ENCODE peak calls at places on chromosomes 11 and 22, in six cellular contexts. L is sigmoid colon; S is HCT116; O is CD4-positive, alpha-beta T cell; U is caudate nucleus; J is body of pancreas. G is an unnamed sample.

GRCh38 chr11:19614370-19614936 is 98.2 kb upstream of the NAV2 start:
- DNase-seq in L (no peak), S (no peak), U (no peak), O (no peak), J (no peak), G (no peak)

GRCh38 chr11:111422494-111423249 is 43.6 kb upstream of the POU2AF1 start:
- DNase-seq in J (peak), U (peak), O (peak), L (peak), S (peak), G (no peak)

GRCh38 chr11:36048496-36049247 is 104.8 kb downstream of the LDLRAD3 start:
- DNase-seq in J (no peak), S (no peak), U (no peak), L (no peak), O (no peak), G (no peak)

GRCh38 chr22:48357196-48357595 is 1470.5 kb downstream of the BRD1 start:
- DNase-seq in L (peak), U (no peak), S (no peak), O (no peak), J (no peak), G (no peak)

GRCh38 chr11:131671764-131672163 is 301.3 kb downstream of the NTM start:
- DNase-seq in J (no peak), S (no peak), L (peak), U (peak), O (no peak), G (no peak)

GRCh38 chr11:126926376-126926791 is 74.2 kb downstream of the KIRREL3 start:
- DNase-seq in L (no peak), O (no peak), S (no peak), J (no peak), U (peak), G (no peak)

GRCh38 chr11:134516529-134516928 is 104.5 kb upstream of the B3GAT1 start:
- DNase-seq in J (peak), O (no peak), U (no peak), S (no peak), L (peak), G (peak)

GRCh38 chr11:26286472-26287066 is 45.4 kb upstream of the ANO3 start:
- DNase-seq in S (no peak), J (no peak), O (no peak), L (no peak), U (no peak), G (no peak)

GRCh38 chr22:40679249-40679963 is at the start of gene MCHR1:
- DNase-seq in J (no peak), L (no peak), S (no peak), U (no peak), O (no peak), G (no peak)

GRCh38 chr11:94537051-94537600 is 6.6 kb upstream of the FUT4 start:
- DNase-seq in O (no peak), J (no peak), L (no peak), U (no peak), S (no peak), G (no peak)

GRCh38 chr11:28615542-28615941 is 507.4 kb downstream of the METTL15 start:
- DNase-seq in S (no peak), J (no peak), O (no peak), U (no peak), L (no peak), G (no peak)

GRCh38 chr11:63937713-63938480 is 905 bp upstream of the NAA40 start:
- DNase-seq in O (no peak), L (no peak), U (no peak), S (no peak), J (peak), G (no peak)

GRCh38 chr11:36345084-36345511 is 49.0 kb downstream of the PRR5L start:
- DNase-seq in L (no peak), U (no peak), J (no peak), O (no peak), S (no peak), G (no peak)

GRCh38 chr22:40782521-40782920 is 36.6 kb downstream of the SLC25A17 start:
- DNase-seq in S (no peak), J (no peak), L (no peak), U (no peak), O (no peak), G (no peak)

GRCh38 chr22:38026130-38027111 is 30.8 kb upstream of the PICK1 start:
- DNase-seq in L (no peak), U (peak), O (no peak), J (no peak), S (no peak), G (peak)

GRCh38 chr11:102430158-102430836 is 22.3 kb downstream of the TMEM123 start:
- DNase-seq in J (no peak), U (no peak), O (no peak), S (no peak), L (no peak), G (no peak)

GRCh38 chr22:36103891-36104290 is 56.7 kb downstream of the APOL3 start:
- DNase-seq in S (no peak), O (no peak), U (no peak), L (peak), J (no peak), G (no peak)

GRCh38 chr22:39303892-39304671 is 15.3 kb downstream of the RPL3 start:
- DNase-seq in U (no peak), J (no peak), O (no peak), L (no peak), S (no peak), G (no peak)

GRCh38 chr22:41425704-41426365 is 20.8 kb downstream of the TOB2 start:
- DNase-seq in J (no peak), O (no peak), U (no peak), L (no peak), S (no peak), G (no peak)

GRCh38 chr11:14764899-14765527 is 121.4 kb downstream of the PDE3B start:
- DNase-seq in S (no peak), U (no peak), O (no peak), J (no peak), L (no peak), G (no peak)

GRCh38 chr11:57161351-57161750 is 20.4 kb upstream of the LRRC55 start:
- DNase-seq in J (no peak), U (no peak), L (no peak), S (no peak), O (no peak), G (no peak)

GRCh38 chr11:23399995-23400394 is 539.7 kb upstream of the CCDC179 start:
- DNase-seq in U (no peak), S (no peak), O (no peak), J (no peak), L (peak), G (no peak)

GRCh38 chr11:2791139-2791520 is 91.3 kb upstream of the KCNQ1OT1 start:
- DNase-seq in J (peak), L (peak), U (no peak), O (no peak), S (no peak), G (peak)

GRCh38 chr11:63821411-63821810 is 8.2 kb downstream of the SPINDOC start:
- DNase-seq in L (no peak), O (no peak), U (no peak), S (no peak), J (no peak), G (no peak)

GRCh38 chr11:61922539-61922938 is 5.2 kb upstream of the RAB3IL1 start:
- DNase-seq in O (no peak), L (peak), J (peak), S (no peak), U (no peak), G (no peak)

GRCh38 chr22:27749597-27750225 is 51.8 kb downstream of the MN1 start:
- DNase-seq in O (no peak), L (peak), U (no peak), J (no peak), S (no peak), G (no peak)

GRCh38 chr11:121463689-121464335 is 11.0 kb upstream of the SORL1-AS1 start:
- DNase-seq in O (no peak), J (no peak), L (no peak), S (no peak), U (no peak), G (no peak)

GRCh38 chr11:69140635-69141034 is 15.1 kb upstream of the SMIM38 start:
- DNase-seq in J (no peak), U (no peak), L (no peak), O (no peak), S (no peak), G (no peak)

GRCh38 chr22:41380993-41381328 is 781 bp upstream of the TEF start:
- DNase-seq in S (peak), U (no peak), J (peak), O (no peak), L (peak), G (no peak)

GRCh38 chr11:110866081-110866480 is 153.8 kb upstream of the ARHGAP20 start:
- DNase-seq in U (no peak), O (no peak), S (no peak), J (no peak), L (no peak), G (no peak)

GRCh38 chr22:29202231-29203192 is 3.2 kb upstream of the EMID1 start:
- DNase-seq in U (no peak), J (peak), O (peak), L (no peak), S (no peak), G (no peak)

GRCh38 chr11:112526699-112527410 is 266.2 kb upstream of the PLET1 start:
- DNase-seq in U (no peak), J (no peak), L (no peak), O (no peak), S (no peak), G (no peak)

GRCh38 chr11:62353841-62354240 is 16.6 kb downstream of the ASRGL1 start:
- DNase-seq in S (no peak), O (no peak), U (no peak), J (no peak), L (no peak), G (no peak)

DNA sequence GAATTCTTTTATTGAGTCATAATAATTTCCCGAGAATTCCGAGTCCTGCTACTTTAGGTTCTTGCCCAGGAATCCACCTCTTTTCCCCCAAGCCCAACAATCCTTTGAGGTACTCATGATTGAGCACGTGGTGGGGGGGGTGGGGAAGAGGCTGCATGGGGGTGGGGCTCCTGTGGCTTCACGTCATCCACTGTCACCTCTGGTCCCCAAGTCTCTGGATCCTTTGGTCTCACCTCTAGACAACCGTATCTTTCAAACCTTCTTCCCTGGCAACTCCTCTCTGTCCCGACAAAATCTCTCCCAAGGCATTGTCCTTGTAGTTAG is 8.6 kb downstream of the UCP3 start:
- DNase-seq in J (no peak), U (no peak), L (peak), S (no peak), O (no peak), G (no peak)
- H3K27ac ChIP-seq in J (no peak), U (peak), L (no peak), S (no peak), O (no peak), G (no peak)

DNA sequence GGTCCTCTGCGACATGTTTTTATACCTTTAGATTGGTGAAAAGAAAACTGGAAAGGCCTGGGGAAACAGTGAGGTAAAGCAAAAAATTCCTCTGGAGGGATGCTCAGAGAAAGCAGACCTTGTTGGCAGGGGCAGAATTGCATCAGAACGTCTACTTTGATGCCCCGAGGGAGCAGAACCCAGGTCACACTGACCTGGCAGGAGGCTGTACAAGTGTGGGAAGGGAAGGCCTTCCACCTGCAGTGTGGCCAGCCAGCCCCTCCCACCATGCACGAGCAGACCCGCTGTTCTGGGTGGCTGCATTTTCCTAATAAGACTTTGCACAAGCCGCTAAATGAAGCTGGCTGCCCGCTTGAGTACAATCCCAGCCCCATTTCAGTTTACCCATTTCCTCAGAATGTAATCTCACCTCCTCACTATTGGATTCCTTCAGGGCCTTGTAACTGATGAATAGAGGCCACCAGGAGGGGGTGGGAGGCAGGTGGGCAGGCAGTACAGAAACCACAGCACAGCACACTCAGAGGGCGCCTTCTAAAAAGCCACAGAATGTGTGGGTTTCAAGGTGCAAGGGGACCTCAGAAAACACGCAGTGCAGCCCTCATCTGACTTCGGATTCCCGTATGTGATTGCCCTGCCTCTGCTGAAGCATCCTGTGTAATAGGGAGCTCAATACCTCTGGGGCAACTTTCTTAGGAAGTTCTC is 316.6 kb downstream of the OPCML start:
- DNase-seq in S (no peak), U (no peak), L (no peak), J (no peak), O (no peak), G (no peak)
- H3K27ac ChIP-seq in S (no peak), U (no peak), L (no peak), J (no peak), O (no peak), G (no peak)

GRCh38 chr11:118380571-118380970 is 20.8 kb upstream of the ATP5MG start:
- DNase-seq in U (no peak), J (no peak), O (no peak), L (no peak), S (no peak), G (no peak)
- H3K27ac ChIP-seq in U (no peak), J (no peak), O (no peak), L (no peak), S (no peak), G (no peak)

GRCh38 chr11:9446230-9446629 is 14.6 kb upstream of the ZNF143 start:
- DNase-seq in L (no peak), U (no peak), S (no peak), J (no peak), O (no peak), G (no peak)
- H3K27ac ChIP-seq in L (no peak), U (no peak), S (no peak), J (no peak), O (no peak), G (no peak)

GRCh38 chr11:74504100-74504691 is 10.7 kb upstream of the LIPT2 start:
- DNase-seq in J (no peak), L (no peak), O (no peak), U (no peak), S (no peak), G (no peak)
- H3K27ac ChIP-seq in J (no peak), L (no peak), O (no peak), U (no peak), S (no peak), G (peak)

GRCh38 chr22:46587492-46588278 is 32.5 kb upstream of the GRAMD4 start:
- DNase-seq in O (no peak), L (no peak), S (no peak), U (no peak), J (no peak), G (no peak)

GRCh38 chr22:46588279-46589140 is 31.7 kb upstream of the GRAMD4 start:
- DNase-seq in S (no peak), U (no peak), J (no peak), L (no peak), O (no peak), G (no peak)

GRCh38 chr22:46586123-46586519 is 34.1 kb upstream of the GRAMD4 start:
- DNase-seq in S (no peak), U (no peak), O (no peak), L (no peak), J (no peak), G (no peak)

GRCh38 chr22:46586531-46587011 is 33.6 kb upstream of the GRAMD4 start:
- DNase-seq in O (no peak), S (no peak), U (no peak), L (no peak), J (no peak), G (no peak)

GRCh38 chr22:46587067-46587471 is 33.1 kb upstream of the GRAMD4 start:
- DNase-seq in S (no peak), U (no peak), L (no peak), J (no peak), O (no peak), G (no peak)
- H3K27ac ChIP-seq in S (no peak), U (no peak), L (no peak), J (no peak), O (no peak), G (no peak)

GRCh38 chr11:120335596-120335927 is 651 bp upstream of the ARHGEF12 start:
- DNase-seq in L (no peak), O (peak), U (no peak), S (no peak), J (no peak), G (no peak)
- H3K27ac ChIP-seq in L (peak), O (no peak), U (peak), S (peak), J (peak), G (peak)

GRCh38 chr11:6505577-6506240 is 8.6 kb downstream of the DNHD1 start:
- DNase-seq in O (no peak), L (no peak), S (peak), J (peak), U (no peak), G (no peak)
- H3K27ac ChIP-seq in O (no peak), L (peak), S (no peak), J (no peak), U (no peak), G (no peak)

GRCh38 chr11:67085617-67086016 is 29.0 kb downstream of the RHOD start:
- DNase-seq in J (no peak), L (no peak), S (no peak), U (no peak), O (no peak), G (no peak)

GRCh38 chr11:67082071-67082791 is 25.6 kb downstream of the RHOD start:
- DNase-seq in O (no peak), L (no peak), J (no peak), U (no peak), S (no peak), G (no peak)

GRCh38 chr11:67079065-67079464 is 22.4 kb downstream of the RHOD start:
- DNase-seq in S (no peak), L (no peak), J (no peak), O (no peak), U (no peak), G (no peak)

GRCh38 chr11:67083786-67084366 is 27.2 kb downstream of the RHOD start:
- DNase-seq in J (no peak), U (no peak), O (no peak), L (no peak), S (no peak), G (no peak)
- H3K27ac ChIP-seq in J (no peak), U (no peak), O (no peak), L (no peak), S (no peak), G (no peak)